ENCODE peak calls at places on chromosomes 6 and 20, in six cellular contexts. G is tibial artery; C is CD8-positive, alpha-beta T cell; V is fibroblast of lung; U is RWPE1; B is left ventricle myocardium inferior. X is an unnamed sample.

GRCh38 chr6:35049885-35050284 is 91.3 kb downstream of the TCP11 start:
- DNase-seq in C (no peak), G (peak), V (peak), U (no peak), B (peak), X (no peak)

GRCh38 chr6:102405860-102406259 is 1012.4 kb downstream of the GRIK2 start:
- DNase-seq in U (no peak), G (no peak), C (no peak), V (no peak), B (no peak), X (no peak)

GRCh38 chr20:41213150-41213820 is 75.9 kb downstream of the PLCG1 start:
- DNase-seq in U (peak), V (peak), G (no peak), B (peak), C (no peak), X (peak)

GRCh38 chr6:130503146-130503545 is 137.3 kb downstream of the TMEM200A start:
- DNase-seq in B (no peak), U (no peak), V (peak), C (no peak), G (no peak), X (no peak)

GRCh38 chr6:89834884-89835792 is 5.5 kb downstream of the CASP8AP2 start:
- DNase-seq in G (no peak), V (peak), B (no peak), C (peak), U (no peak), X (no peak)

GRCh38 chr6:43890197-43891062 is 120.4 kb downstream of the VEGFA start:
- DNase-seq in C (no peak), V (no peak), G (no peak), U (no peak), B (no peak), X (no peak)

GRCh38 chr20:17807670-17808069 is 107.9 kb downstream of the BANF2 start:
- DNase-seq in V (no peak), U (no peak), B (no peak), G (no peak), C (no peak), X (no peak)

GRCh38 chr6:161922631-161923119 is 648.8 kb upstream of the AGPAT4 start:
- DNase-seq in G (no peak), B (peak), C (no peak), U (peak), V (peak), X (peak)

GRCh38 chr20:2955257-2955950 is 82.1 kb downstream of the PTPRA start:
- DNase-seq in G (no peak), B (no peak), V (no peak), C (no peak), U (no peak), X (no peak)

GRCh38 chr6:166905505-166906134 is 50.7 kb downstream of the RNASET2 start:
- DNase-seq in B (no peak), G (no peak), C (no peak), V (no peak), U (no peak), X (no peak)

GRCh38 chr20:53828673-53829085 is 235.0 kb upstream of the ZNF217 start:
- DNase-seq in G (peak), B (no peak), U (peak), C (no peak), V (peak), X (peak)

GRCh38 chr6:44457606-44458005 is 70.1 kb downstream of the CDC5L start:
- DNase-seq in V (no peak), U (no peak), B (no peak), C (no peak), G (no peak), X (no peak)

GRCh38 chr6:8530775-8531435 is 95.6 kb upstream of the SLC35B3 start:
- DNase-seq in U (no peak), B (no peak), C (no peak), V (no peak), G (no peak), X (no peak)

GRCh38 chr20:41686961-41687360 is 68.8 kb upstream of the CHD6 start:
- DNase-seq in B (no peak), G (no peak), V (no peak), U (no peak), C (no peak), X (no peak)

GRCh38 chr6:150691463-150691862 is 91.8 kb downstream of the PLEKHG1 start:
- DNase-seq in B (no peak), V (peak), C (no peak), U (no peak), G (no peak), X (no peak)

GRCh38 chr20:32024683-32025295 is 14.6 kb downstream of the CCM2L start:
- DNase-seq in C (no peak), G (no peak), U (no peak), B (no peak), V (no peak), X (no peak)
- TF ChIP-seq CTCF in C (peak), G (no peak), U (no peak), B (no peak), V (no peak), X (no peak)

GRCh38 chr6:56727097-56727845 is 84.6 kb upstream of the DST start:
- DNase-seq in G (no peak), B (no peak), C (no peak), V (peak), U (no peak), X (no peak)
- H3K27ac ChIP-seq in G (no peak), B (peak), C (no peak), V (no peak), U (no peak), X (no peak)

DNA sequence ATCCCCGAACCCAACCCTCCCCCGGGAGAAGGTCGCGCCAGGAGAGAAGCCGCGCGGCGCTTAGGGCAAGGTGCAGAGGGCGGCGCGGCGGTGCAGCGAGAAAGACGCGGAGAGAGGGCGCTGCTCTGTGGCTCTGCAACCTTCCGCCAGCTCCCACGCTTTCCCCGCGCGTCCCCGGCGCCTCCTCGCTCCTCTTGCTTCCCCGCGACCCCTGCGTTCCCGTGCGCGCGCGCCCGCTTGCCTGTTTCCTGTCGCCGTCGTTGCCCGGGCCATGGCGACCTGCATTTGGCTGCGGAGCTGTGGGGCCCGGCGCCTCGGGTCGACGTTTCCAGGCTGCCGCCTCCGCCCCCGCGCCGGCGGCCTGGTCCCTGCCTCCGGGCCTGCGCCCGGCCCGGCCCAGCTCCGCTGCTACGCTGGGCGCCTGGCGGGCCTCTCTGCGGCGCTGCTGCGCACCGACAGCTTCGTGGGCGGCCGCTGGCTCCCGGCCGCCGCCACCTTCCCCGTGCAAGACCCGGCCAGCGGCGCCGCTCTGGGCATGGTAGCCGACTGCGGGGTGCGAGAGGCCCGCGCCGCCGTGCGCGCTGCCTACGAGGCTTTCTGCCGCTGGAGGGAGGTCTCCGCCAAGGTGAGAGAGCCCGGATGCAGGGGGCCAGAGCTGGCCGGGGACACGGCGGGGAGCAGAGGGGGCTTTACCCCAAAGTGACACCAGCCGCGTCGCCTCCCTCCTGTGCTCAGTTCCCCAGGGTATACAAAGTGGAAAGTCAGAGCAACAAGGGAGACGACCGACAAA is at the start of gene ALDH5A1:
- DNase-seq in V (peak), U (peak), G (peak), C (peak), B (peak), X (peak)
- TF ChIP-seq CTCF in V (peak), U (peak), G (no peak), C (no peak), B (peak), X (peak)

DNA sequence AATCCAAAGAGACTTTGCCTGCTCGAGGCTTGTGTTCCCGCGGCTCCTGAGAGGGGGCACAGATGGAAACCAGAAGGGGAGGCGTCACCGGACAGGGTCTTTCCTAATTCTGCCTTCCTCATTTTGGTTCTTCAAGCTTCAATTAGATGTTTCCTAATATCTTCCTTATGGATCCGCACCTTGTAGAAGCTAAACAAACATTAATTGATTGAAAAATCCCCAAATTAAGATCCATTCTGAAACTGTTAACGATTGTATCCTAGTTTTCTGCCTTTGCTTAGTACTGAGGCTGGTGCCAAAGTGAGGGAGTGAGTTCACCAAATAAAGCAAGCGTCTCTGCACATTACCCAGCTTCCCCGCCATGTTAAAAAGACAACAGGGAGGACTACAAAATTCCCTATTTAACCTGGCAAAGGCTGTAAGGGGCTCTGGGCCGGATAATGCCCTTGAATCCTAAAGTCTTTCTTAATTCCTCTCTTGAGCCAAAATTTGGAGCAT is 123.2 kb downstream of the GPX5 start:
- DNase-seq in C (no peak), U (peak), V (no peak), B (no peak), G (no peak), X (peak)
- H3K27ac ChIP-seq in C (no peak), U (no peak), V (no peak), B (no peak), G (no peak), X (no peak)

GRCh38 chr20:32537657-32538525 is 47.2 kb downstream of the NOL4L start:
- DNase-seq in V (no peak), U (no peak), B (no peak), C (peak), G (no peak), X (no peak)

GRCh38 chr20:32536861-32537656 is 48.1 kb downstream of the NOL4L start:
- DNase-seq in B (no peak), V (no peak), G (no peak), C (peak), U (peak), X (peak)

GRCh38 chr20:32534661-32535240 is 50.4 kb downstream of the NOL4L start:
- DNase-seq in U (no peak), V (no peak), G (no peak), C (peak), B (no peak), X (no peak)

GRCh38 chr20:32535953-32536823 is 48.9 kb downstream of the NOL4L start:
- DNase-seq in G (no peak), U (peak), C (peak), V (no peak), B (peak), X (peak)

DNA sequence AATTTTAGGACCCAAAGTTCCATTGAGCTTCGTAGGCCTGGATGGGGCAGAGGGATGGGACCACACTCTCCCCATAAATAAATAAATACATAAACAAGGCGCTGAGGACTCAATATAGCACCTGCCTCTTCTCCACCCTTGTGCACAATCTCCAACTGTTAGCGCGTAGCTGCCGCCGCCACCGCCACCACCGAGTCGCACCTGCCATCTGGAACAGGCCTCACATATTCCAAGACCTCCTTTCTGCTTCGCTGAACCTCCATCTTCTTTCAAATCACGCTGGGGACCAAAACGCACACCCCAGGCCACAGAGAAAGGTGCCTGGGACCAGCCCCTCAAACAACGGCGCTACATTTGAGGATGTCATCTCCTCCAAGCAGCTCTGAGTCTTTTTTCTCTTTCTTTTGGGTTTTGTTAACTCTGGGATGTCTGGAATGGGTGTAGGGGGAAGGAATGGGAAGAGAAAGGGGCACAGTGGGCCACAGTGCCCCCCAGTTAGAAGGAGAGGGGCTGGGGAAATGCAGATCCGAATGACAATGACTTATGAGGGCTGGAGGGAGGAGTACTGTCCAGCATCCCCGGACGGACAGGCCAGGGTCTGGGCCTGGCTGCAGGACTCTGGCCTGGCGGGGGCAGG is 49.7 kb downstream of the NOL4L start:
- DNase-seq in C (peak), G (no peak), U (no peak), B (no peak), V (no peak), X (no peak)
- TF ChIP-seq CTCF in C (no peak), G (no peak), U (no peak), B (no peak), V (no peak), X (no peak)

X was measured in PC-3.